ENCODE peak calls at places on chromosomes 16 and 17, in ten cellular contexts. One of them, this sample, is unnamed.
A peak's percentile ranks its signal among the peaks of the same experiment; 100 is the strongest.

GRCh38 chr16:55217392-55217791 is 106.6 kb upstream of the IRX6 start:
- DNase-seq in skeletal muscle cell: no peak
- DNase-seq in hippocampal formation: no peak
- DNase-seq in NCI-H748 treated with DMSO at 0.1 percent for 48 hours: no peak
- DNase-seq in NCI-H1048: no peak
- DNase-seq in GM12891: no peak
- DNase-seq in naive thymus-derived CD4-positive, alpha-beta T cell: no peak
- DNase-seq in ureter: no peak
- DNase-seq in activated CD4-positive, alpha-beta T cell treated with anti-CD3 and anti-CD28 coated beads, Interleukin-2, amount 50 U/mL, for 1 hour: no peak
- DNase-seq in NCI-H1092 treated with DMSO at 0.1 percent for 48 hours: no peak
- DNase-seq in this sample: no peak

GRCh38 chr16:55138298-55138697 is 185.7 kb upstream of the IRX6 start:
- DNase-seq in skeletal muscle cell: no peak
- DNase-seq in hippocampal formation: no peak
- DNase-seq in NCI-H748 treated with DMSO at 0.1 percent for 48 hours: no peak
- DNase-seq in NCI-H1048: no peak
- DNase-seq in GM12891: no peak
- DNase-seq in naive thymus-derived CD4-positive, alpha-beta T cell: no peak
- DNase-seq in ureter: no peak
- DNase-seq in activated CD4-positive, alpha-beta T cell treated with anti-CD3 and anti-CD28 coated beads, Interleukin-2, amount 50 U/mL, for 1 hour: no peak
- DNase-seq in NCI-H1092 treated with DMSO at 0.1 percent for 48 hours: peak; percentile 14
- DNase-seq in this sample: no peak

GRCh38 chr16:5639531-5639930 is 541.9 kb upstream of the EEF2KMT start:
- DNase-seq in skeletal muscle cell: no peak
- DNase-seq in hippocampal formation: no peak
- DNase-seq in NCI-H748 treated with DMSO at 0.1 percent for 48 hours: no peak
- DNase-seq in NCI-H1048: no peak
- DNase-seq in GM12891: no peak
- DNase-seq in naive thymus-derived CD4-positive, alpha-beta T cell: no peak
- DNase-seq in ureter: no peak
- DNase-seq in activated CD4-positive, alpha-beta T cell treated with anti-CD3 and anti-CD28 coated beads, Interleukin-2, amount 50 U/mL, for 1 hour: no peak
- DNase-seq in NCI-H1092 treated with DMSO at 0.1 percent for 48 hours: no peak
- DNase-seq in this sample: no peak

GRCh38 chr16:11004957-11005610 is 60.7 kb downstream of the CLEC16A start:
- DNase-seq in skeletal muscle cell: peak; percentile 47
- DNase-seq in hippocampal formation: no peak
- DNase-seq in NCI-H748 treated with DMSO at 0.1 percent for 48 hours: no peak
- DNase-seq in NCI-H1048: no peak
- DNase-seq in GM12891: no peak
- DNase-seq in naive thymus-derived CD4-positive, alpha-beta T cell: no peak
- DNase-seq in ureter: no peak
- DNase-seq in activated CD4-positive, alpha-beta T cell treated with anti-CD3 and anti-CD28 coated beads, Interleukin-2, amount 50 U/mL, for 1 hour: no peak
- DNase-seq in NCI-H1092 treated with DMSO at 0.1 percent for 48 hours: no peak
- DNase-seq in this sample: peak; percentile 51

GRCh38 chr16:55822280-55822810 is 10.6 kb downstream of the CES1 start:
- DNase-seq in skeletal muscle cell: no peak
- DNase-seq in hippocampal formation: no peak
- DNase-seq in NCI-H748 treated with DMSO at 0.1 percent for 48 hours: no peak
- DNase-seq in NCI-H1048: no peak
- DNase-seq in GM12891: no peak
- DNase-seq in naive thymus-derived CD4-positive, alpha-beta T cell: no peak
- DNase-seq in ureter: no peak
- DNase-seq in activated CD4-positive, alpha-beta T cell treated with anti-CD3 and anti-CD28 coated beads, Interleukin-2, amount 50 U/mL, for 1 hour: no peak
- DNase-seq in NCI-H1092 treated with DMSO at 0.1 percent for 48 hours: no peak
- DNase-seq in this sample: no peak

GRCh38 chr16:56600398-56600999 is 7.9 kb upstream of the MT2A start:
- DNase-seq in skeletal muscle cell: no peak
- DNase-seq in hippocampal formation: peak; percentile 83
- DNase-seq in NCI-H748 treated with DMSO at 0.1 percent for 48 hours: peak; percentile 0
- DNase-seq in NCI-H1048: no peak
- DNase-seq in GM12891: no peak
- DNase-seq in naive thymus-derived CD4-positive, alpha-beta T cell: no peak
- DNase-seq in ureter: no peak
- DNase-seq in activated CD4-positive, alpha-beta T cell treated with anti-CD3 and anti-CD28 coated beads, Interleukin-2, amount 50 U/mL, for 1 hour: no peak
- DNase-seq in NCI-H1092 treated with DMSO at 0.1 percent for 48 hours: peak; percentile 25
- DNase-seq in this sample: peak; percentile 53

GRCh38 chr17:36597229-36597628 is 4.2 kb upstream of the MRM1 start:
- DNase-seq in skeletal muscle cell: no peak
- DNase-seq in hippocampal formation: no peak
- DNase-seq in NCI-H748 treated with DMSO at 0.1 percent for 48 hours: no peak
- DNase-seq in NCI-H1048: no peak
- DNase-seq in GM12891: no peak
- DNase-seq in naive thymus-derived CD4-positive, alpha-beta T cell: no peak
- DNase-seq in ureter: no peak
- DNase-seq in activated CD4-positive, alpha-beta T cell treated with anti-CD3 and anti-CD28 coated beads, Interleukin-2, amount 50 U/mL, for 1 hour: no peak
- DNase-seq in NCI-H1092 treated with DMSO at 0.1 percent for 48 hours: no peak
- DNase-seq in this sample: no peak

GRCh38 chr16:17424771-17425170 is 46.0 kb downstream of the XYLT1 start:
- DNase-seq in skeletal muscle cell: no peak
- DNase-seq in hippocampal formation: no peak
- DNase-seq in NCI-H748 treated with DMSO at 0.1 percent for 48 hours: no peak
- DNase-seq in NCI-H1048: no peak
- DNase-seq in GM12891: no peak
- DNase-seq in naive thymus-derived CD4-positive, alpha-beta T cell: no peak
- DNase-seq in ureter: no peak
- DNase-seq in activated CD4-positive, alpha-beta T cell treated with anti-CD3 and anti-CD28 coated beads, Interleukin-2, amount 50 U/mL, for 1 hour: no peak
- DNase-seq in NCI-H1092 treated with DMSO at 0.1 percent for 48 hours: no peak
- DNase-seq in this sample: no peak

GRCh38 chr16:88442811-88443576 is 10.1 kb upstream of the ZFPM1 start:
- DNase-seq in skeletal muscle cell: no peak
- DNase-seq in hippocampal formation: peak; percentile 3
- DNase-seq in NCI-H748 treated with DMSO at 0.1 percent for 48 hours: peak; percentile 11
- DNase-seq in NCI-H1048: peak; percentile 1
- DNase-seq in GM12891: peak; percentile 100
- DNase-seq in naive thymus-derived CD4-positive, alpha-beta T cell: peak; percentile 80
- DNase-seq in ureter: peak; percentile 77
- DNase-seq in activated CD4-positive, alpha-beta T cell treated with anti-CD3 and anti-CD28 coated beads, Interleukin-2, amount 50 U/mL, for 1 hour: peak; percentile 80
- DNase-seq in NCI-H1092 treated with DMSO at 0.1 percent for 48 hours: peak; percentile 60
- DNase-seq in this sample: peak; percentile 76

GRCh38 chr17:82602487-82602886 is 45.8 kb downstream of the WDR45B start:
- DNase-seq in skeletal muscle cell: no peak
- DNase-seq in hippocampal formation: no peak
- DNase-seq in NCI-H748 treated with DMSO at 0.1 percent for 48 hours: no peak
- DNase-seq in NCI-H1048: no peak
- DNase-seq in GM12891: no peak
- DNase-seq in naive thymus-derived CD4-positive, alpha-beta T cell: no peak
- DNase-seq in ureter: no peak
- DNase-seq in activated CD4-positive, alpha-beta T cell treated with anti-CD3 and anti-CD28 coated beads, Interleukin-2, amount 50 U/mL, for 1 hour: no peak
- DNase-seq in NCI-H1092 treated with DMSO at 0.1 percent for 48 hours: no peak
- DNase-seq in this sample: no peak

GRCh38 chr17:49360796-49361128 is 1.3 kb downstream of the ZNF652 start:
- DNase-seq in skeletal muscle cell: no peak
- DNase-seq in hippocampal formation: no peak
- DNase-seq in NCI-H748 treated with DMSO at 0.1 percent for 48 hours: no peak
- DNase-seq in NCI-H1048: no peak
- DNase-seq in GM12891: no peak
- DNase-seq in naive thymus-derived CD4-positive, alpha-beta T cell: no peak
- DNase-seq in ureter: no peak
- DNase-seq in activated CD4-positive, alpha-beta T cell treated with anti-CD3 and anti-CD28 coated beads, Interleukin-2, amount 50 U/mL, for 1 hour: no peak
- DNase-seq in NCI-H1092 treated with DMSO at 0.1 percent for 48 hours: no peak
- DNase-seq in this sample: no peak

GRCh38 chr17:36657763-36658490 is 56.5 kb downstream of the MRM1 start:
- DNase-seq in skeletal muscle cell: no peak
- DNase-seq in hippocampal formation: no peak
- DNase-seq in NCI-H748 treated with DMSO at 0.1 percent for 48 hours: no peak
- DNase-seq in NCI-H1048: no peak
- DNase-seq in GM12891: peak; percentile 44
- DNase-seq in naive thymus-derived CD4-positive, alpha-beta T cell: no peak
- DNase-seq in ureter: no peak
- DNase-seq in activated CD4-positive, alpha-beta T cell treated with anti-CD3 and anti-CD28 coated beads, Interleukin-2, amount 50 U/mL, for 1 hour: no peak
- DNase-seq in NCI-H1092 treated with DMSO at 0.1 percent for 48 hours: peak; percentile 61
- DNase-seq in this sample: peak; percentile 10

GRCh38 chr16:85697441-85697840 is 8.7 kb upstream of the GINS2 start:
- DNase-seq in skeletal muscle cell: no peak
- DNase-seq in hippocampal formation: no peak
- DNase-seq in NCI-H748 treated with DMSO at 0.1 percent for 48 hours: no peak
- DNase-seq in NCI-H1048: no peak
- DNase-seq in GM12891: no peak
- DNase-seq in naive thymus-derived CD4-positive, alpha-beta T cell: no peak
- DNase-seq in ureter: no peak
- DNase-seq in activated CD4-positive, alpha-beta T cell treated with anti-CD3 and anti-CD28 coated beads, Interleukin-2, amount 50 U/mL, for 1 hour: no peak
- DNase-seq in NCI-H1092 treated with DMSO at 0.1 percent for 48 hours: peak; percentile 68
- DNase-seq in this sample: no peak

GRCh38 chr16:66925322-66925840 is at the start of gene RRAD:
- DNase-seq in skeletal muscle cell: no peak
- DNase-seq in hippocampal formation: no peak
- DNase-seq in NCI-H748 treated with DMSO at 0.1 percent for 48 hours: no peak
- DNase-seq in NCI-H1048: no peak
- DNase-seq in GM12891: no peak
- DNase-seq in naive thymus-derived CD4-positive, alpha-beta T cell: no peak
- DNase-seq in ureter: no peak
- DNase-seq in activated CD4-positive, alpha-beta T cell treated with anti-CD3 and anti-CD28 coated beads, Interleukin-2, amount 50 U/mL, for 1 hour: no peak
- DNase-seq in NCI-H1092 treated with DMSO at 0.1 percent for 48 hours: no peak
- DNase-seq in this sample: peak; percentile 90

GRCh38 chr17:80789356-80789902 is 202.2 kb upstream of the CHMP6 start:
- DNase-seq in skeletal muscle cell: peak; percentile 93
- DNase-seq in hippocampal formation: no peak
- DNase-seq in NCI-H748 treated with DMSO at 0.1 percent for 48 hours: no peak
- DNase-seq in NCI-H1048: no peak
- DNase-seq in GM12891: no peak
- DNase-seq in naive thymus-derived CD4-positive, alpha-beta T cell: no peak
- DNase-seq in ureter: no peak
- DNase-seq in activated CD4-positive, alpha-beta T cell treated with anti-CD3 and anti-CD28 coated beads, Interleukin-2, amount 50 U/mL, for 1 hour: no peak
- DNase-seq in NCI-H1092 treated with DMSO at 0.1 percent for 48 hours: peak; percentile 53
- DNase-seq in this sample: peak; percentile 80

GRCh38 chr16:3963203-3963602 is 82.7 kb upstream of the CREBBP start:
- DNase-seq in skeletal muscle cell: no peak
- DNase-seq in hippocampal formation: no peak
- DNase-seq in NCI-H748 treated with DMSO at 0.1 percent for 48 hours: no peak
- DNase-seq in NCI-H1048: no peak
- DNase-seq in GM12891: no peak
- DNase-seq in naive thymus-derived CD4-positive, alpha-beta T cell: peak; percentile 79
- DNase-seq in ureter: no peak
- DNase-seq in activated CD4-positive, alpha-beta T cell treated with anti-CD3 and anti-CD28 coated beads, Interleukin-2, amount 50 U/mL, for 1 hour: peak; percentile 51
- DNase-seq in NCI-H1092 treated with DMSO at 0.1 percent for 48 hours: no peak
- DNase-seq in this sample: no peak

GRCh38 chr17:68231536-68231935 is 16.3 kb upstream of the AMZ2 start:
- DNase-seq in skeletal muscle cell: no peak
- DNase-seq in hippocampal formation: no peak
- DNase-seq in NCI-H748 treated with DMSO at 0.1 percent for 48 hours: no peak
- DNase-seq in NCI-H1048: no peak
- DNase-seq in GM12891: no peak
- DNase-seq in naive thymus-derived CD4-positive, alpha-beta T cell: no peak
- DNase-seq in ureter: no peak
- DNase-seq in activated CD4-positive, alpha-beta T cell treated with anti-CD3 and anti-CD28 coated beads, Interleukin-2, amount 50 U/mL, for 1 hour: no peak
- DNase-seq in NCI-H1092 treated with DMSO at 0.1 percent for 48 hours: no peak
- DNase-seq in this sample: peak; percentile 61

GRCh38 chr16:54720259-54720658 is 210.4 kb upstream of the IRX5 start:
- DNase-seq in skeletal muscle cell: no peak
- DNase-seq in hippocampal formation: no peak
- DNase-seq in NCI-H748 treated with DMSO at 0.1 percent for 48 hours: no peak
- DNase-seq in NCI-H1048: no peak
- DNase-seq in GM12891: no peak
- DNase-seq in naive thymus-derived CD4-positive, alpha-beta T cell: no peak
- DNase-seq in ureter: no peak
- DNase-seq in activated CD4-positive, alpha-beta T cell treated with anti-CD3 and anti-CD28 coated beads, Interleukin-2, amount 50 U/mL, for 1 hour: no peak
- DNase-seq in NCI-H1092 treated with DMSO at 0.1 percent for 48 hours: no peak
- DNase-seq in this sample: no peak

GRCh38 chr16:74842413-74842812 is 67.8 kb upstream of the FA2H start:
- DNase-seq in skeletal muscle cell: no peak
- DNase-seq in hippocampal formation: no peak
- DNase-seq in NCI-H748 treated with DMSO at 0.1 percent for 48 hours: no peak
- DNase-seq in NCI-H1048: no peak
- DNase-seq in GM12891: no peak
- DNase-seq in naive thymus-derived CD4-positive, alpha-beta T cell: no peak
- DNase-seq in ureter: no peak
- DNase-seq in activated CD4-positive, alpha-beta T cell treated with anti-CD3 and anti-CD28 coated beads, Interleukin-2, amount 50 U/mL, for 1 hour: no peak
- DNase-seq in NCI-H1092 treated with DMSO at 0.1 percent for 48 hours: no peak
- DNase-seq in this sample: peak; percentile 12

GRCh38 chr16:28473714-28474265 is 1.7 kb upstream of the NPIPB7 start:
- DNase-seq in skeletal muscle cell: no peak
- DNase-seq in hippocampal formation: no peak
- DNase-seq in NCI-H748 treated with DMSO at 0.1 percent for 48 hours: no peak
- DNase-seq in NCI-H1048: no peak
- DNase-seq in GM12891: no peak
- DNase-seq in naive thymus-derived CD4-positive, alpha-beta T cell: no peak
- DNase-seq in ureter: no peak
- DNase-seq in activated CD4-positive, alpha-beta T cell treated with anti-CD3 and anti-CD28 coated beads, Interleukin-2, amount 50 U/mL, for 1 hour: no peak
- DNase-seq in NCI-H1092 treated with DMSO at 0.1 percent for 48 hours: no peak
- DNase-seq in this sample: no peak

GRCh38 chr17:2724783-2725164 is 13.2 kb upstream of the CLUH start:
- DNase-seq in skeletal muscle cell: no peak
- DNase-seq in hippocampal formation: peak; percentile 5
- DNase-seq in NCI-H748 treated with DMSO at 0.1 percent for 48 hours: no peak
- DNase-seq in NCI-H1048: no peak
- DNase-seq in GM12891: peak; percentile 69
- DNase-seq in naive thymus-derived CD4-positive, alpha-beta T cell: peak; percentile 32
- DNase-seq in ureter: no peak
- DNase-seq in activated CD4-positive, alpha-beta T cell treated with anti-CD3 and anti-CD28 coated beads, Interleukin-2, amount 50 U/mL, for 1 hour: peak; percentile 44
- DNase-seq in NCI-H1092 treated with DMSO at 0.1 percent for 48 hours: no peak
- DNase-seq in this sample: peak; percentile 59

GRCh38 chr17:28937044-28937729 is 14.1 kb downstream of the PHF12 start:
- DNase-seq in skeletal muscle cell: peak; percentile 25
- DNase-seq in hippocampal formation: peak; percentile 88
- DNase-seq in NCI-H748 treated with DMSO at 0.1 percent for 48 hours: no peak
- DNase-seq in NCI-H1048: no peak
- DNase-seq in GM12891: no peak
- DNase-seq in naive thymus-derived CD4-positive, alpha-beta T cell: no peak
- DNase-seq in ureter: no peak
- DNase-seq in activated CD4-positive, alpha-beta T cell treated with anti-CD3 and anti-CD28 coated beads, Interleukin-2, amount 50 U/mL, for 1 hour: no peak
- DNase-seq in NCI-H1092 treated with DMSO at 0.1 percent for 48 hours: no peak
- DNase-seq in this sample: no peak

This sample was measured in kidney tubule cell.